ENCODE peak calls at places on chromosome 14, in seven cellular contexts. T, W, V, R, X, M and Q are unnamed samples.

GRCh38 chr14:89986475-89986874 is 30.7 kb downstream of the TDP1 start:
- DNase-seq in T (no peak), W (no peak), V (no peak), R (no peak), X (no peak), M (no peak), Q (no peak)

GRCh38 chr14:104368751-104369100 is 210.8 kb upstream of the C14orf180 start:
- DNase-seq in T (no peak), W (no peak), V (no peak), R (peak; percentile 55), X (no peak), M (no peak), Q (no peak)

GRCh38 chr14:22572562-22573058 is 16.4 kb downstream of the DAD1 start:
- DNase-seq in T (no peak), W (no peak), V (peak; percentile 56), R (no peak), X (no peak), M (no peak), Q (no peak)

GRCh38 chr14:36659010-36659821 is 2.4 kb upstream of the PAX9 start:
- DNase-seq in T (no peak), W (no peak), V (no peak), R (no peak), X (no peak), M (no peak), Q (no peak)

GRCh38 chr14:91890291-91890749 is 23.0 kb upstream of the TC2N start:
- DNase-seq in T (no peak), W (no peak), V (no peak), R (no peak), X (no peak), M (no peak), Q (peak; percentile 50)

GRCh38 chr14:65414961-65415589 is 2.5 kb downstream of the FUT8 start:
- DNase-seq in T (no peak), W (no peak), V (peak; percentile 28), R (no peak), X (no peak), M (peak; percentile 33), Q (peak; percentile 34)

GRCh38 chr14:87990687-87991086 is 2.3 kb downstream of the GALC start:
- DNase-seq in T (no peak), W (no peak), V (no peak), R (no peak), X (no peak), M (no peak), Q (no peak)

GRCh38 chr14:103894034-103894722 is 34.1 kb upstream of the TDRD9 start:
- DNase-seq in T (no peak), W (no peak), V (no peak), R (peak; percentile 78), X (no peak), M (no peak), Q (no peak)

GRCh38 chr14:94423465-94424056 is 29.0 kb downstream of the SERPINA11 start:
- DNase-seq in T (no peak), W (no peak), V (peak; percentile 64), R (peak; percentile 89), X (peak; percentile 85), M (peak; percentile 61), Q (peak; percentile 45)